ENCODE peak calls at places on chromosomes 16 and 17, in nine cellular contexts. Q is amygdala; A is amniotic stem cell; J is GM04503; Z is midbrain; H is foreskin fibroblast; M is GM03348; F is effector CD4-positive, alpha-beta T cell; U is activated naive CD4-positive, alpha-beta T cell treated with anti-CD3 and anti-CD28 coated beads, Interleukin-2, amount 10 ng/mL, durations not matched to agents 7 days and 5 days. P is an unnamed sample.

GRCh38 chr16:75494696-75495601 is at the start of gene CHST6:
- DNase-seq in Q (peak; percentile 34), A (no peak), J (no peak), Z (peak; percentile 78), H (no peak), M (peak; percentile 51), F (no peak), U (peak; percentile 38), P (peak; percentile 68)

GRCh38 chr16:17321824-17322223 is 148.9 kb downstream of the XYLT1 start:
- DNase-seq in Q (no peak), A (no peak), J (no peak), Z (no peak), H (no peak), M (no peak), F (no peak), U (no peak), P (no peak)

GRCh38 chr16:8854298-8854948 is 14.4 kb downstream of the CARHSP1 start:
- DNase-seq in Q (no peak), A (no peak), J (no peak), Z (no peak), H (no peak), M (no peak), F (no peak), U (peak; percentile 15), P (no peak)

GRCh38 chr16:66357523-66357928 is 9.0 kb upstream of the CDH5 start:
- DNase-seq in Q (no peak), A (peak; percentile 63), J (peak; percentile 42), Z (peak; percentile 63), H (peak; percentile 56), M (peak; percentile 91), F (no peak), U (peak; percentile 41), P (peak; percentile 68)

GRCh38 chr16:66728117-66728787 is 23.2 kb downstream of the DYNC1LI2 start:
- DNase-seq in Q (no peak), A (peak; percentile 50), J (no peak), Z (peak; percentile 77), H (no peak), M (peak; percentile 80), F (no peak), U (no peak), P (peak; percentile 91)

GRCh38 chr17:33595783-33596182 is 302.7 kb upstream of the ASIC2 start:
- DNase-seq in Q (no peak), A (no peak), J (no peak), Z (no peak), H (no peak), M (no peak), F (no peak), U (no peak), P (no peak)

GRCh38 chr16:27690604-27691003 is 140.7 kb downstream of the KATNIP start:
- DNase-seq in Q (no peak), A (no peak), J (no peak), Z (peak; percentile 55), H (no peak), M (no peak), F (no peak), U (peak; percentile 48), P (peak; percentile 11)

GRCh38 chr17:82118815-82119380 is 20.9 kb upstream of the FASN start:
- DNase-seq in Q (no peak), A (no peak), J (no peak), Z (no peak), H (no peak), M (no peak), F (no peak), U (no peak), P (no peak)

GRCh38 chr16:22324787-22325597 is 27.8 kb downstream of the POLR3E start:
- DNase-seq in Q (no peak), A (no peak), J (no peak), Z (no peak), H (no peak), M (no peak), F (no peak), U (no peak), P (no peak)

GRCh38 chr17:76239538-76240274 is 587 bp downstream of the RNF157 start:
- DNase-seq in Q (no peak), A (no peak), J (no peak), Z (no peak), H (no peak), M (no peak), F (no peak), U (no peak), P (no peak)

GRCh38 chr17:4715071-4715749 is 4.8 kb downstream of the ARRB2 start:
- DNase-seq in Q (no peak), A (no peak), J (no peak), Z (no peak), H (no peak), M (no peak), F (peak; percentile 51), U (peak; percentile 74), P (no peak)

GRCh38 chr16:85523602-85524364 is 89.3 kb upstream of the GSE1 start:
- DNase-seq in Q (no peak), A (no peak), J (no peak), Z (no peak), H (no peak), M (no peak), F (no peak), U (no peak), P (no peak)

GRCh38 chr16:85144026-85144915 is 32.0 kb upstream of the CIBAR2 start:
- DNase-seq in Q (no peak), A (no peak), J (no peak), Z (no peak), H (no peak), M (no peak), F (no peak), U (no peak), P (no peak)

GRCh38 chr17:13222931-13223330 is 205.1 kb upstream of the ELAC2 start:
- DNase-seq in Q (no peak), A (no peak), J (no peak), Z (no peak), H (no peak), M (no peak), F (no peak), U (no peak), P (no peak)

GRCh38 chr16:28610595-28611270 is 889 bp upstream of the SULT1A1 start:
- DNase-seq in Q (no peak), A (no peak), J (no peak), Z (no peak), H (no peak), M (no peak), F (no peak), U (no peak), P (no peak)